ENCODE peak calls at places on chromosomes 13 and 19, in ten cellular contexts. One of them, this sample, is unnamed.

GRCh38 chr13:45542391-45542790 is 73.1 kb downstream of the ERICH6B start:
- DNase-seq in psoas muscle: no peak
- DNase-seq in C1 segment of cervical spinal cord: no peak
- DNase-seq in AML-193: no peak
- DNase-seq in activated CD8-positive, alpha-beta memory T cell treated with anti-CD3 and anti-CD28 coated beads, Interleukin-2, amount 10 ng/mL, durations not matched to agents 7 days and 5 days: no peak
- DNase-seq in stimulated activated CD4-positive, alpha-beta T cell treated with anti-CD3 and anti-CD28 coated beads, Interleukin-12 subunit alpha, Interleukin-12 subunit beta, amount 100 ng/mL, for 24 hours: no peak
- DNase-seq in activated naive CD4-positive, alpha-beta T cell treated with anti-CD3 and anti-CD28 coated beads for 36 hours: no peak
- DNase-seq in astrocyte of the cerebellum: no peak
- DNase-seq in neuronal stem cell: no peak
- DNase-seq in NCI-H2081: no peak
- DNase-seq in this sample: no peak

GRCh38 chr13:60158321-60158801 is 5.4 kb downstream of the DIAPH3 start:
- DNase-seq in AML-193: no peak
- DNase-seq in astrocyte of the cerebellum: no peak
- DNase-seq in activated CD8-positive, alpha-beta memory T cell treated with anti-CD3 and anti-CD28 coated beads, Interleukin-2, amount 10 ng/mL, durations not matched to agents 7 days and 5 days: no peak
- DNase-seq in stimulated activated CD4-positive, alpha-beta T cell treated with anti-CD3 and anti-CD28 coated beads, Interleukin-12 subunit alpha, Interleukin-12 subunit beta, amount 100 ng/mL, for 24 hours: no peak
- DNase-seq in activated naive CD4-positive, alpha-beta T cell treated with anti-CD3 and anti-CD28 coated beads for 36 hours: no peak
- DNase-seq in C1 segment of cervical spinal cord: no peak
- DNase-seq in NCI-H2081: no peak
- DNase-seq in psoas muscle: no peak
- DNase-seq in neuronal stem cell: peak
- DNase-seq in this sample: no peak

GRCh38 chr19:2587001-2587719 is 111.2 kb downstream of the GADD45B start:
- DNase-seq in activated naive CD4-positive, alpha-beta T cell treated with anti-CD3 and anti-CD28 coated beads for 36 hours: no peak
- DNase-seq in stimulated activated CD4-positive, alpha-beta T cell treated with anti-CD3 and anti-CD28 coated beads, Interleukin-12 subunit alpha, Interleukin-12 subunit beta, amount 100 ng/mL, for 24 hours: no peak
- DNase-seq in AML-193: no peak
- DNase-seq in astrocyte of the cerebellum: no peak
- DNase-seq in NCI-H2081: no peak
- DNase-seq in C1 segment of cervical spinal cord: no peak
- DNase-seq in activated CD8-positive, alpha-beta memory T cell treated with anti-CD3 and anti-CD28 coated beads, Interleukin-2, amount 10 ng/mL, durations not matched to agents 7 days and 5 days: no peak
- DNase-seq in neuronal stem cell: no peak
- DNase-seq in psoas muscle: no peak
- DNase-seq in this sample: no peak

GRCh38 chr19:12090807-12091206 is 26.3 kb downstream of the ZNF844 start:
- DNase-seq in C1 segment of cervical spinal cord: no peak
- DNase-seq in activated CD8-positive, alpha-beta memory T cell treated with anti-CD3 and anti-CD28 coated beads, Interleukin-2, amount 10 ng/mL, durations not matched to agents 7 days and 5 days: peak
- DNase-seq in NCI-H2081: peak
- DNase-seq in AML-193: peak
- DNase-seq in neuronal stem cell: peak
- DNase-seq in activated naive CD4-positive, alpha-beta T cell treated with anti-CD3 and anti-CD28 coated beads for 36 hours: peak
- DNase-seq in astrocyte of the cerebellum: no peak
- DNase-seq in stimulated activated CD4-positive, alpha-beta T cell treated with anti-CD3 and anti-CD28 coated beads, Interleukin-12 subunit alpha, Interleukin-12 subunit beta, amount 100 ng/mL, for 24 hours: peak
- DNase-seq in psoas muscle: peak
- DNase-seq in this sample: peak

GRCh38 chr13:43364210-43365041 is 341.0 kb downstream of the DNAJC15 start:
- DNase-seq in NCI-H2081: no peak
- DNase-seq in activated CD8-positive, alpha-beta memory T cell treated with anti-CD3 and anti-CD28 coated beads, Interleukin-2, amount 10 ng/mL, durations not matched to agents 7 days and 5 days: no peak
- DNase-seq in AML-193: no peak
- DNase-seq in neuronal stem cell: no peak
- DNase-seq in stimulated activated CD4-positive, alpha-beta T cell treated with anti-CD3 and anti-CD28 coated beads, Interleukin-12 subunit alpha, Interleukin-12 subunit beta, amount 100 ng/mL, for 24 hours: no peak
- DNase-seq in C1 segment of cervical spinal cord: no peak
- DNase-seq in activated naive CD4-positive, alpha-beta T cell treated with anti-CD3 and anti-CD28 coated beads for 36 hours: no peak
- DNase-seq in astrocyte of the cerebellum: peak
- DNase-seq in psoas muscle: peak
- DNase-seq in this sample: no peak

GRCh38 chr19:57078802-57079201 is 41.0 kb upstream of the USP29 start:
- DNase-seq in C1 segment of cervical spinal cord: no peak
- DNase-seq in activated naive CD4-positive, alpha-beta T cell treated with anti-CD3 and anti-CD28 coated beads for 36 hours: no peak
- DNase-seq in psoas muscle: no peak
- DNase-seq in activated CD8-positive, alpha-beta memory T cell treated with anti-CD3 and anti-CD28 coated beads, Interleukin-2, amount 10 ng/mL, durations not matched to agents 7 days and 5 days: no peak
- DNase-seq in stimulated activated CD4-positive, alpha-beta T cell treated with anti-CD3 and anti-CD28 coated beads, Interleukin-12 subunit alpha, Interleukin-12 subunit beta, amount 100 ng/mL, for 24 hours: no peak
- DNase-seq in neuronal stem cell: no peak
- DNase-seq in astrocyte of the cerebellum: no peak
- DNase-seq in AML-193: no peak
- DNase-seq in NCI-H2081: no peak
- DNase-seq in this sample: no peak

GRCh38 chr19:39270091-39270871 is 2.1 kb downstream of the IFNL2 start:
- DNase-seq in NCI-H2081: no peak
- DNase-seq in neuronal stem cell: no peak
- DNase-seq in activated naive CD4-positive, alpha-beta T cell treated with anti-CD3 and anti-CD28 coated beads for 36 hours: no peak
- DNase-seq in stimulated activated CD4-positive, alpha-beta T cell treated with anti-CD3 and anti-CD28 coated beads, Interleukin-12 subunit alpha, Interleukin-12 subunit beta, amount 100 ng/mL, for 24 hours: no peak
- DNase-seq in AML-193: no peak
- DNase-seq in astrocyte of the cerebellum: no peak
- DNase-seq in psoas muscle: no peak
- DNase-seq in C1 segment of cervical spinal cord: no peak
- DNase-seq in activated CD8-positive, alpha-beta memory T cell treated with anti-CD3 and anti-CD28 coated beads, Interleukin-2, amount 10 ng/mL, durations not matched to agents 7 days and 5 days: no peak
- DNase-seq in this sample: no peak

GRCh38 chr19:44939668-44940067 is 2.4 kb upstream of the APOC4 start:
- DNase-seq in neuronal stem cell: no peak
- DNase-seq in psoas muscle: no peak
- DNase-seq in C1 segment of cervical spinal cord: no peak
- DNase-seq in AML-193: peak
- DNase-seq in stimulated activated CD4-positive, alpha-beta T cell treated with anti-CD3 and anti-CD28 coated beads, Interleukin-12 subunit alpha, Interleukin-12 subunit beta, amount 100 ng/mL, for 24 hours: no peak
- DNase-seq in activated CD8-positive, alpha-beta memory T cell treated with anti-CD3 and anti-CD28 coated beads, Interleukin-2, amount 10 ng/mL, durations not matched to agents 7 days and 5 days: no peak
- DNase-seq in NCI-H2081: no peak
- DNase-seq in activated naive CD4-positive, alpha-beta T cell treated with anti-CD3 and anti-CD28 coated beads for 36 hours: no peak
- DNase-seq in astrocyte of the cerebellum: no peak
- DNase-seq in this sample: no peak

This sample was measured in effector CD4-positive, alpha-beta T cell.